ENCODE peak calls at places on chromosomes 2 and 18, in six cellular contexts. P, V, H, A, Z and Q are unnamed samples.

GRCh38 chr2:47402555-47402804 is 476 bp upstream of the MSH2 start:
- DNase-seq in P (no peak), V (peak), H (peak), A (no peak), Z (no peak), Q (no peak)

GRCh38 chr18:45122510-45122909 is 441.8 kb downstream of the SETBP1 start:
- DNase-seq in P (no peak), V (peak), H (no peak), A (no peak), Z (no peak), Q (no peak)

GRCh38 chr2:113216891-113217454 is 43.2 kb downstream of the PSD4 start:
- DNase-seq in P (no peak), V (peak), H (no peak), A (no peak), Z (no peak), Q (no peak)

GRCh38 chr2:96841707-96842495 is 1.9 kb downstream of the ANKRD23 start:
- DNase-seq in P (no peak), V (no peak), H (no peak), A (no peak), Z (no peak), Q (peak)

GRCh38 chr2:45123521-45124191 is 114.4 kb upstream of the SIX2 start:
- DNase-seq in P (no peak), V (peak), H (peak), A (no peak), Z (no peak), Q (no peak)

GRCh38 chr2:72995420-72996151 is 75.9 kb downstream of the SFXN5 start:
- DNase-seq in P (no peak), V (no peak), H (no peak), A (peak), Z (no peak), Q (no peak)

GRCh38 chr2:44184106-44184505 is 15.4 kb downstream of the PPM1B start:
- DNase-seq in P (no peak), V (no peak), H (no peak), A (no peak), Z (no peak), Q (no peak)

GRCh38 chr2:96386470-96386869 is 50.9 kb downstream of the NCAPH start:
- DNase-seq in P (no peak), V (no peak), H (no peak), A (no peak), Z (no peak), Q (no peak)

GRCh38 chr2:205766765-205767359 is 84.6 kb downstream of the NRP2 start:
- DNase-seq in P (peak), V (peak), H (peak), A (no peak), Z (no peak), Q (no peak)

GRCh38 chr2:190947711-190948251 is 66.2 kb downstream of the STAT1 start:
- DNase-seq in P (no peak), V (peak), H (peak), A (no peak), Z (no peak), Q (no peak)

GRCh38 chr18:48052845-48053244 is 122.4 kb upstream of the SMAD2 start:
- DNase-seq in P (no peak), V (no peak), H (no peak), A (no peak), Z (no peak), Q (no peak)

GRCh38 chr2:235324324-235324723 is 169.5 kb upstream of the AGAP1 start:
- DNase-seq in P (no peak), V (no peak), H (no peak), A (no peak), Z (no peak), Q (no peak)

GRCh38 chr2:172788871-172789270 is 53.2 kb downstream of the RAPGEF4 start:
- DNase-seq in P (no peak), V (no peak), H (no peak), A (no peak), Z (no peak), Q (no peak)

GRCh38 chr2:206158563-206159345 is 490 bp downstream of the NDUFS1 start:
- DNase-seq in P (no peak), V (peak), H (peak), A (no peak), Z (no peak), Q (no peak)

GRCh38 chr2:218093879-218094278 is 24.8 kb downstream of the RUFY4 start:
- DNase-seq in P (no peak), V (no peak), H (no peak), A (no peak), Z (no peak), Q (no peak)

GRCh38 chr2:10419553-10420257 is 28.4 kb downstream of the ODC1 start:
- DNase-seq in P (no peak), V (no peak), H (no peak), A (peak), Z (no peak), Q (no peak)

GRCh38 chr18:55868909-55869308 is 280.9 kb upstream of the TCF4 start:
- DNase-seq in P (no peak), V (peak), H (peak), A (no peak), Z (no peak), Q (no peak)
- TF ChIP-seq CTCF in P (no peak), V (no peak), H (no peak), A (no peak), Z (no peak), Q (peak)

GRCh38 chr2:180910831-180911665 is 69.4 kb upstream of the UBE2E3 start:
- DNase-seq in P (no peak), V (peak), H (no peak), A (peak), Z (no peak), Q (no peak)
- TF ChIP-seq CTCF in P (no peak), V (no peak), H (peak), A (no peak), Z (no peak), Q (no peak)

DNA sequence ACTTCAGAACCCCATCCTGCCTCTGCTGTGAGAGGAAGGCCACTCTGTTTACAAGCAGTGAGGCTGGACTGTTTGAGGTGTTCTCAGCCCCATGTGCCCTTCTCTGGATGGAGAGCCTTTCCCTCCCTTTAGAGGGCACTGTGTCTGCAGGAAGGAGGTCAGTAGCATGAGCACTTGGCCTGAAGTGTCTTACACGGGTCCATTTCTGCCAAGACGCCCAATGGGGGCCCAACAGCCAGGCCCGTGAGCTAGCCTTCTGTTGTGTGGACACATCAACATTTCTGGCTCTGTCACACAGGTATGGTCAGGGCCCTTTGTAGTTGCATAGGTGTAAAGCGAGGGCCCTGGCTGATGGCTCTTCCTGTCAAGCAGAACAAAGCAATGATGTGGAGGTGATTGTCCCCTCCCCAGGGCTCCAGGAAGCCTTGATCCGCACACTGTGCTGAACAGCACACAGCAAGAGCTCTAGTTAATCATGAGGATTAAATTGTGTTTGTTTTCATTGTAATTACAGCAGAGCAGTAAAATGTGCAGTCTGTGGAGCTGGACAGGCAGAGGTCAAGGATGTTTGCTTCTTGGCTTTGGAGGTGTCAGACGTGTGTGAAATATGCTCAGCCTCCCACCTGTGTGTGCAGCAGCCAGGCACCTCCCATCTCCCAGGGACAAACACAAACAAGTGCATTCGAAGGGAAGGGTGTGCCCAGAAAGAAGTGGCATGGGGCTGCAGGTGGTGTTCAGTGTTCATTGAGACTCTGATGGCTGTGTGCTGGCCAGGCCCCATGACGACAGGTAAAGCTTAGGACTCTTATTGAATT is 132.1 kb downstream of the SH3RF3 start:
- DNase-seq in P (no peak), V (no peak), H (peak), A (peak), Z (no peak), Q (no peak)
- TF ChIP-seq CTCF in P (no peak), V (no peak), H (peak), A (no peak), Z (peak), Q (peak)

GRCh38 chr18:41713969-41714700 is 240.9 kb upstream of the PIK3C3 start:
- DNase-seq in P (no peak), V (no peak), H (no peak), A (no peak), Z (no peak), Q (no peak)
- TF ChIP-seq CTCF in P (no peak), V (no peak), H (no peak), A (no peak), Z (no peak), Q (no peak)

GRCh38 chr2:8743261-8743660 is 61.4 kb downstream of the ID2 start:
- DNase-seq in P (no peak), V (peak), H (no peak), A (no peak), Z (no peak), Q (no peak)
- TF ChIP-seq CTCF in P (no peak), V (no peak), H (no peak), A (no peak), Z (no peak), Q (no peak)